ENCODE peak calls at places on chromosome 15, in five cellular contexts. W is Panc1, U is stomach, O is HCT116, B is spleen. F is an unnamed sample.

GRCh38 chr15:60933914-60934885 is 294.9 kb downstream of the RORA start:
- DNase-seq in O (no peak), B (no peak), U (no peak), W (no peak), F (no peak)

GRCh38 chr15:40598672-40599071 is 4.6 kb downstream of the KNL1 start:
- DNase-seq in O (no peak), U (no peak), B (no peak), W (no peak), F (no peak)

GRCh38 chr15:86555114-86555513 is 475.4 kb downstream of the AGBL1 start:
- DNase-seq in W (no peak), O (no peak), B (no peak), U (no peak), F (no peak)

GRCh38 chr15:29612096-29612495 is 210.2 kb downstream of the TJP1 start:
- DNase-seq in B (no peak), O (no peak), U (no peak), W (no peak), F (no peak)

GRCh38 chr15:35540885-35541284 is 5.1 kb downstream of the DPH6 start:
- DNase-seq in O (no peak), B (no peak), W (no peak), U (no peak), F (no peak)

GRCh38 chr15:62607643-62608042 is 434.9 kb upstream of the TPM1 start:
- DNase-seq in O (no peak), U (no peak), B (no peak), W (no peak), F (no peak)

GRCh38 chr15:97966924-97967620 is 6.6 kb downstream of the ARRDC4 start:
- DNase-seq in W (no peak), U (no peak), B (no peak), O (no peak), F (no peak)

GRCh38 chr15:100544290-100544945 is 15.7 kb upstream of the CERS3 start:
- DNase-seq in W (no peak), O (no peak), U (no peak), B (peak; percentile 69), F (no peak)

GRCh38 chr15:40338921-40339620 is 1.7 kb downstream of the CCDC9B start:
- DNase-seq in B (no peak), W (no peak), U (no peak), O (peak; percentile 79), F (no peak)

GRCh38 chr15:68227806-68228142 is 1.8 kb downstream of the CLN6 start:
- DNase-seq in W (no peak), O (no peak), U (no peak), B (no peak), F (no peak)

DNA sequence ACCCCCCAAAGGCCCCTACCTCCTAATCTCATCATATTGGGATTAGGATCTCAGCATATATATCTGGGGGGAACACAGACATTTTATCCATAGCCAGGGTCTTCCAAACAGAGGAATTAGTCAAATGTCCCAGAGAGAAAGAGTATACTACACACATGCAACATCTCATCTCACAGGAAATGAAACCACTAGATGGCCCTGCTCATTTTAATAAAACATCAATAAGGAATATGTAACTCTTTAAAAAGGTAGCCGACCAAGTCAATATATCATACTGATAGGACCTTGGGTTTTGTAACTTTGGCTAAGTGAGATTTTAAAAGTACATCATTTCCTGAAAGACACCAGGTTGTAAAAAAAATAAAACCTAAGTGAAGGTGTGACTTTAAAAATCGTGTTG is 45.6 kb upstream of the THSD4 start:
- DNase-seq in O (no peak), U (no peak), W (no peak), B (no peak), F (no peak)
- TF ChIP-seq CTCF in O (peak; percentile 12), U (no peak), W (peak; percentile 38), B (no peak), F (no peak)

DNA sequence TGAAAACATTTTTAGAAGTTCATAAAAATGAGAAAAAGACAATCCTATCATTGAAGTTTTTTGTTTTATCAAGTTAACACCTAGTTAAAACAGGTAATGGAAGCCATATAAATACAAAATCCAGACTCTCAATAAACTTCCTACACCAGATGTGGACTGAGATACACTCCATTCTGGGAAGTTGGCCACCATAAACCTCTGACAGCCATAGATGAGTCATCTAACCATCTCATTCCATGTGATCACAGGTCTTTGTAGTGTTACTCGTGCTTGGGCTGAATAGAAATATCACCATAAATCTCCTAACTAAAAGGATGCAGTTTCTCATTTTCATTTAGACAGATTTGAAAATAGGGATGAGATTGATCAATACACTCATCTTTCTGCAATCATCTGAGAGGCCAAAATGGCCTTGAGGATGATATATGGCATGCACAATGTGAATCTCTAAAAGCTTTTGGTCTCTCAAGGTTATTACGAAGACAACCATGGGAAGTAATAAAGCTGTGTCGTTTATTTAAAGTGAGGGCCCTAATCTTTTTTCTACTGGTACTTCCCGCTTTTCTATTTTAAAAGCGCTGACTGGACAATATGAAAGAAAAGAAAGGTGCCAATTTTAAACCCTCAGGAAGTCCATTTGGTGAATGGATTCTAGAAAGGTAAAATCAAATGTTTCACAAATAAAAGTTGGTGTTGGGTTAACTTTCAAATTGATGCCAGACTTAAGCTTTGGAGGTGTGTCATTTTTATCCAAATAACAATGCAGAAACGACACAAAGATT is 155.5 kb downstream of the POLR2M start:
- DNase-seq in U (no peak), W (no peak), B (no peak), O (no peak), F (no peak)
- TF ChIP-seq POLR2AphosphoS5 in U (no peak), W (no peak), B (no peak), O (no peak), F (peak; percentile 57)

GRCh38 chr15:82999905-83000671 is 11.4 kb downstream of the C15orf40 start:
- DNase-seq in O (no peak), U (no peak), W (peak; percentile 51), B (no peak), F (no peak)
- TF ChIP-seq CTCF in O (peak; percentile 78), U (no peak), W (peak; percentile 80), B (no peak), F (peak; percentile 20)

GRCh38 chr15:78077053-78077859 is at the start of gene TBC1D2B:
- DNase-seq in W (no peak), O (no peak), U (peak; percentile 70), B (peak; percentile 94), F (no peak)

GRCh38 chr15:78076231-78077052 is 1.1 kb downstream of the TBC1D2B start:
- DNase-seq in W (no peak), B (no peak), U (no peak), O (no peak), F (no peak)

GRCh38 chr15:78077860-78078187 is 313 bp upstream of the TBC1D2B start:
- DNase-seq in W (no peak), O (no peak), B (no peak), U (no peak), F (no peak)

GRCh38 chr15:78073026-78073425 is 4.5 kb downstream of the TBC1D2B start:
- DNase-seq in U (no peak), W (no peak), O (no peak), B (no peak), F (no peak)

GRCh38 chr15:78075490-78076230 is 1.9 kb downstream of the TBC1D2B start:
- DNase-seq in B (no peak), U (peak; percentile 64), O (no peak), W (no peak), F (no peak)
- TF ChIP-seq POLR2AphosphoS5 in B (no peak), U (peak; percentile 31), O (no peak), W (no peak), F (no peak)

F was measured in vagina.